ENCODE peak calls at places on chromosomes 11 and 22, in eight cellular contexts. One of them, this sample, is unnamed.

GRCh38 chr11:133836076-133836548 is 9.2 kb downstream of the SPATA19 start:
- DNase-seq in gastrocnemius medialis: no peak
- DNase-seq in stomach: no peak
- DNase-seq in uterus: no peak
- DNase-seq in neural progenitor cell: no peak
- DNase-seq in PC-3: no peak
- DNase-seq in GM23338: no peak
- DNase-seq in adrenal gland: no peak
- DNase-seq in this sample: no peak

GRCh38 chr11:93849751-93850584 is 450 bp downstream of the VSTM5 start:
- DNase-seq in gastrocnemius medialis: no peak
- DNase-seq in stomach: peak; percentile 71
- DNase-seq in uterus: no peak
- DNase-seq in neural progenitor cell: peak; percentile 38
- DNase-seq in PC-3: peak; percentile 30
- DNase-seq in GM23338: peak; percentile 66
- DNase-seq in adrenal gland: peak; percentile 33
- DNase-seq in this sample: peak; percentile 32

GRCh38 chr11:65911682-65912568 is 6.9 kb downstream of the C11orf68 start:
- DNase-seq in gastrocnemius medialis: peak; percentile 46
- DNase-seq in stomach: no peak
- DNase-seq in uterus: peak; percentile 79
- DNase-seq in neural progenitor cell: peak; percentile 67
- DNase-seq in PC-3: peak; percentile 99
- DNase-seq in GM23338: peak; percentile 84
- DNase-seq in adrenal gland: peak; percentile 46
- DNase-seq in this sample: no peak

GRCh38 chr11:92180664-92181251 is 43.9 kb upstream of the FAT3 start:
- DNase-seq in gastrocnemius medialis: no peak
- DNase-seq in stomach: no peak
- DNase-seq in uterus: no peak
- DNase-seq in neural progenitor cell: no peak
- DNase-seq in PC-3: peak; percentile 48
- DNase-seq in GM23338: peak; percentile 19
- DNase-seq in adrenal gland: no peak
- DNase-seq in this sample: no peak

GRCh38 chr22:28882545-28882877 is 861 bp upstream of the ZNRF3 start:
- DNase-seq in gastrocnemius medialis: no peak
- DNase-seq in stomach: no peak
- DNase-seq in uterus: no peak
- DNase-seq in neural progenitor cell: no peak
- DNase-seq in PC-3: no peak
- DNase-seq in GM23338: peak; percentile 28
- DNase-seq in adrenal gland: no peak
- DNase-seq in this sample: no peak

GRCh38 chr22:28112548-28113043 is 193.5 kb upstream of the PITPNB start:
- DNase-seq in gastrocnemius medialis: peak; percentile 70
- DNase-seq in stomach: no peak
- DNase-seq in uterus: peak; percentile 30
- DNase-seq in neural progenitor cell: peak; percentile 84
- DNase-seq in PC-3: peak; percentile 53
- DNase-seq in GM23338: peak; percentile 41
- DNase-seq in adrenal gland: peak; percentile 39
- DNase-seq in this sample: peak; percentile 5

GRCh38 chr11:117419136-117419914 is 91.7 kb downstream of the CEP164 start:
- DNase-seq in gastrocnemius medialis: no peak
- DNase-seq in stomach: no peak
- DNase-seq in uterus: no peak
- DNase-seq in neural progenitor cell: no peak
- DNase-seq in PC-3: no peak
- DNase-seq in GM23338: no peak
- DNase-seq in adrenal gland: no peak
- DNase-seq in this sample: no peak

GRCh38 chr11:2404735-2405196 is 4.2 kb downstream of the TSSC4 start:
- DNase-seq in gastrocnemius medialis: no peak
- DNase-seq in stomach: no peak
- DNase-seq in uterus: no peak
- DNase-seq in neural progenitor cell: no peak
- DNase-seq in PC-3: no peak
- DNase-seq in GM23338: no peak
- DNase-seq in adrenal gland: no peak
- DNase-seq in this sample: no peak

GRCh38 chr11:12214751-12215150 is 104.4 kb downstream of the MICAL2 start:
- DNase-seq in gastrocnemius medialis: no peak
- DNase-seq in stomach: no peak
- DNase-seq in uterus: no peak
- DNase-seq in neural progenitor cell: no peak
- DNase-seq in PC-3: no peak
- DNase-seq in GM23338: no peak
- DNase-seq in adrenal gland: no peak
- DNase-seq in this sample: no peak

GRCh38 chr11:133659542-133660201 is 127.4 kb upstream of the OPCML start:
- DNase-seq in gastrocnemius medialis: no peak
- DNase-seq in stomach: no peak
- DNase-seq in uterus: no peak
- DNase-seq in neural progenitor cell: no peak
- DNase-seq in PC-3: no peak
- DNase-seq in GM23338: peak; percentile 41
- DNase-seq in adrenal gland: no peak
- DNase-seq in this sample: no peak

GRCh38 chr22:46613606-46613997 is 6.6 kb upstream of the GRAMD4 start:
- DNase-seq in gastrocnemius medialis: no peak
- DNase-seq in stomach: no peak
- DNase-seq in uterus: no peak
- DNase-seq in neural progenitor cell: no peak
- DNase-seq in PC-3: no peak
- DNase-seq in GM23338: no peak
- DNase-seq in adrenal gland: no peak
- DNase-seq in this sample: no peak

GRCh38 chr11:92787638-92788037 is 181.8 kb upstream of the MTNR1B start:
- DNase-seq in gastrocnemius medialis: no peak
- DNase-seq in stomach: no peak
- DNase-seq in uterus: no peak
- DNase-seq in neural progenitor cell: no peak
- DNase-seq in PC-3: no peak
- DNase-seq in GM23338: no peak
- DNase-seq in adrenal gland: no peak
- DNase-seq in this sample: no peak

GRCh38 chr11:114098927-114099326 is 39.4 kb downstream of the ZBTB16 start:
- DNase-seq in gastrocnemius medialis: no peak
- DNase-seq in stomach: no peak
- DNase-seq in uterus: no peak
- DNase-seq in neural progenitor cell: no peak
- DNase-seq in PC-3: no peak
- DNase-seq in GM23338: no peak
- DNase-seq in adrenal gland: no peak
- DNase-seq in this sample: no peak

GRCh38 chr11:86676533-86677154 is 4.2 kb upstream of the ME3 start:
- DNase-seq in gastrocnemius medialis: no peak
- DNase-seq in stomach: no peak
- DNase-seq in uterus: no peak
- DNase-seq in neural progenitor cell: peak; percentile 82
- DNase-seq in PC-3: peak; percentile 18
- DNase-seq in GM23338: peak; percentile 93
- DNase-seq in adrenal gland: no peak
- DNase-seq in this sample: no peak

GRCh38 chr11:95232666-95233065 is 1.7 kb upstream of the SESN3 start:
- DNase-seq in gastrocnemius medialis: no peak
- DNase-seq in stomach: no peak
- DNase-seq in uterus: no peak
- DNase-seq in neural progenitor cell: no peak
- DNase-seq in PC-3: no peak
- DNase-seq in GM23338: peak; percentile 29
- DNase-seq in adrenal gland: no peak
- DNase-seq in this sample: no peak

GRCh38 chr11:34052608-34053160 is 1.2 kb downstream of the CAPRIN1 start:
- DNase-seq in gastrocnemius medialis: peak; percentile 25
- DNase-seq in stomach: peak; percentile 29
- DNase-seq in uterus: peak; percentile 26
- DNase-seq in neural progenitor cell: peak; percentile 56
- DNase-seq in PC-3: no peak
- DNase-seq in GM23338: peak; percentile 19
- DNase-seq in adrenal gland: peak; percentile 50
- DNase-seq in this sample: peak; percentile 29

GRCh38 chr11:35344990-35345655 is 74.2 kb downstream of the SLC1A2 start:
- DNase-seq in gastrocnemius medialis: peak; percentile 49
- DNase-seq in stomach: no peak
- DNase-seq in uterus: no peak
- DNase-seq in neural progenitor cell: no peak
- DNase-seq in PC-3: no peak
- DNase-seq in GM23338: no peak
- DNase-seq in adrenal gland: no peak
- DNase-seq in this sample: no peak

GRCh38 chr22:23179381-23180294 is 671 bp upstream of the BCR start:
- DNase-seq in gastrocnemius medialis: no peak
- DNase-seq in stomach: peak; percentile 44
- DNase-seq in uterus: peak; percentile 45
- DNase-seq in neural progenitor cell: peak; percentile 29
- DNase-seq in PC-3: no peak
- DNase-seq in GM23338: peak; percentile 28
- DNase-seq in adrenal gland: peak; percentile 52
- DNase-seq in this sample: peak; percentile 55

GRCh38 chr22:30309981-30310672 is 16.6 kb downstream of the TBC1D10A start:
- DNase-seq in gastrocnemius medialis: peak; percentile 28
- DNase-seq in stomach: peak; percentile 77
- DNase-seq in uterus: peak; percentile 44
- DNase-seq in neural progenitor cell: no peak
- DNase-seq in PC-3: no peak
- DNase-seq in GM23338: no peak
- DNase-seq in adrenal gland: no peak
- DNase-seq in this sample: no peak

DNA sequence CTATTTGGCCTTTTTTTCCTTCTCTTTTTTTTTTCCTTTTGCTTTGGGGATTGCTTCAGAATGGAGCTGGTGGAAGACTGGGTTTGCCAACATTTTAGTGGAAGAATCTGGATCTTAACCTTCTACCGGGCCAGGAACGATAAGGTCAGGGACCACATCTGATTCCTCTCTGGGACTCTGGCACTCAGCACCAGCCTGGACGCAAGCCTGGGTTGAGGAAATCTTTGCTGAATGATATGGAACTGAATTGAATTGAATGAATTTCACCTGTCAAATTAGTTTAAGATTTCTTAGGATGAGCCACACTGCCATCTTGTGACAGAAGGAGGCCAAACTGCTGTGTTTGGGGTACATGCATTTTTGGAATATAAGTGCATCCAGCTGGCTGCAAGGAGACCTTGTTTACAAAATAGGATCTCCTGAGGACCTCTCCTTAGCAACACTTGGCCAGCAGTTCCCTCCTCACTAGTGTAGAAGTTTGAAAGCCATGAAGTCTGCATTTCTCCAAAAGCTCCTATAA is 30.4 kb downstream of the TPBGL start:
- DNase-seq in gastrocnemius medialis: peak; percentile 5
- DNase-seq in stomach: no peak
- DNase-seq in uterus: no peak
- DNase-seq in neural progenitor cell: peak; percentile 41
- DNase-seq in PC-3: peak; percentile 63
- DNase-seq in GM23338: peak; percentile 54
- DNase-seq in adrenal gland: no peak
- DNase-seq in this sample: no peak
- TF ChIP-seq CTCF in gastrocnemius medialis: no peak
- TF ChIP-seq CTCF in stomach: no peak
- TF ChIP-seq CTCF in uterus: no peak
- TF ChIP-seq CTCF in neural progenitor cell: peak; percentile 65
- TF ChIP-seq CTCF in PC-3: peak; percentile 88
- TF ChIP-seq CTCF in GM23338: peak; percentile 62
- TF ChIP-seq CTCF in adrenal gland: no peak
- TF ChIP-seq CTCF in this sample: no peak

GRCh38 chr11:111910637-111911562 is 670 bp downstream of the CRYAB start:
- DNase-seq in gastrocnemius medialis: no peak
- DNase-seq in stomach: no peak
- DNase-seq in uterus: no peak
- DNase-seq in neural progenitor cell: no peak
- DNase-seq in PC-3: no peak
- DNase-seq in GM23338: no peak
- DNase-seq in adrenal gland: no peak
- DNase-seq in this sample: peak; percentile 30
- H3K4me3 ChIP-seq in gastrocnemius medialis: peak overlapping the region; percentile 79
- H3K4me3 ChIP-seq in stomach: peak overlapping the region; percentile 57
- H3K4me3 ChIP-seq in uterus: peak overlapping the region; percentile 54
- H3K4me3 ChIP-seq in neural progenitor cell: no peak overlapping the region
- H3K4me3 ChIP-seq in PC-3: no peak overlapping the region
- H3K4me3 ChIP-seq in GM23338: no peak overlapping the region
- H3K4me3 ChIP-seq in adrenal gland: no peak overlapping the region
- H3K4me3 ChIP-seq in this sample: peak overlapping the region; percentile 32

GRCh38 chr11:17934194-17934593 is 78.7 kb downstream of the SERGEF start:
- DNase-seq in gastrocnemius medialis: no peak
- DNase-seq in stomach: no peak
- DNase-seq in uterus: no peak
- DNase-seq in neural progenitor cell: no peak
- DNase-seq in PC-3: no peak
- DNase-seq in GM23338: no peak
- DNase-seq in adrenal gland: no peak
- DNase-seq in this sample: no peak

GRCh38 chr11:17930544-17931144 is 82.2 kb downstream of the SERGEF start:
- DNase-seq in gastrocnemius medialis: no peak
- DNase-seq in stomach: no peak
- DNase-seq in uterus: no peak
- DNase-seq in neural progenitor cell: no peak
- DNase-seq in PC-3: no peak
- DNase-seq in GM23338: peak; percentile 14
- DNase-seq in adrenal gland: no peak
- DNase-seq in this sample: no peak

GRCh38 chr11:17931595-17931994 is 81.3 kb downstream of the SERGEF start:
- DNase-seq in gastrocnemius medialis: no peak
- DNase-seq in stomach: no peak
- DNase-seq in uterus: no peak
- DNase-seq in neural progenitor cell: no peak
- DNase-seq in PC-3: no peak
- DNase-seq in GM23338: peak; percentile 80
- DNase-seq in adrenal gland: no peak
- DNase-seq in this sample: no peak

GRCh38 chr11:17933710-17934109 is 79.1 kb downstream of the SERGEF start:
- DNase-seq in gastrocnemius medialis: no peak
- DNase-seq in stomach: no peak
- DNase-seq in uterus: no peak
- DNase-seq in neural progenitor cell: no peak
- DNase-seq in PC-3: no peak
- DNase-seq in GM23338: peak; percentile 8
- DNase-seq in adrenal gland: no peak
- DNase-seq in this sample: no peak

GRCh38 chr11:17932472-17932871 is 80.4 kb downstream of the SERGEF start:
- DNase-seq in gastrocnemius medialis: no peak
- DNase-seq in stomach: no peak
- DNase-seq in uterus: no peak
- DNase-seq in neural progenitor cell: no peak
- DNase-seq in PC-3: no peak
- DNase-seq in GM23338: peak; percentile 70
- DNase-seq in adrenal gland: no peak
- DNase-seq in this sample: no peak
- TF ChIP-seq CTCF in gastrocnemius medialis: no peak
- TF ChIP-seq CTCF in stomach: no peak
- TF ChIP-seq CTCF in uterus: no peak
- TF ChIP-seq CTCF in neural progenitor cell: peak; percentile 9
- TF ChIP-seq CTCF in PC-3: peak; percentile 31
- TF ChIP-seq CTCF in GM23338: peak; percentile 56
- TF ChIP-seq CTCF in adrenal gland: no peak
- TF ChIP-seq CTCF in this sample: no peak

DNA sequence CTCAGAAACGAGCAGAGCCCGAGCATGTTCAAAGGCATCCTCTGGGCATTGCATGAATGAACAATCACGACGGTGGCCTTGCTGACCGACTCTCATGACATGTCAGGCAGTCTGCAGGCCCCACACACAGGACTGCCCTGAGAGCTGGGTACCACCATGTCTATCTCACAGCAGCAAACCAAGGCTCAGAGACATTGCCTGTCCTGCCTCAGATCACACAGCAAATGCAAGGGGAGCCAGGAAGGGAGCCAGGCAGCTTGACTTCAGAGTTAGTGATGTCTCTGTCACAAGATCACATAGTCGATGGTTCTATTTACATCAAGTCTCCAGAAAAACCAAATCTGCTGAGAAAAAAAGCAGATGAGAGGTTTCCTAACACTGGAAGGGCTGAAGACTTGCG is 16.1 kb downstream of the SCUBE1 start:
- DNase-seq in gastrocnemius medialis: no peak
- DNase-seq in stomach: no peak
- DNase-seq in uterus: no peak
- DNase-seq in neural progenitor cell: no peak
- DNase-seq in PC-3: no peak
- DNase-seq in GM23338: no peak
- DNase-seq in adrenal gland: no peak
- DNase-seq in this sample: no peak
- H3K4me3 ChIP-seq in gastrocnemius medialis: no peak overlapping the region
- H3K4me3 ChIP-seq in stomach: no peak overlapping the region
- H3K4me3 ChIP-seq in uterus: no peak overlapping the region
- H3K4me3 ChIP-seq in neural progenitor cell: peak overlapping the region; percentile 18
- H3K4me3 ChIP-seq in PC-3: no peak overlapping the region
- H3K4me3 ChIP-seq in GM23338: no peak overlapping the region
- H3K4me3 ChIP-seq in adrenal gland: no peak overlapping the region
- H3K4me3 ChIP-seq in this sample: no peak overlapping the region